ENCODE peak calls at places on chromosomes 5 and 9, in seven cellular contexts. One of them, this sample, is unnamed.

GRCh38 chr5:24368121-24368520 is 276.7 kb downstream of the CDH10 start:
- DNase-seq in GM23248: no peak
- DNase-seq in Ammon's horn: no peak
- DNase-seq in MCF 10A: no peak
- DNase-seq in nephron progenitor cell: no peak
- DNase-seq in activated T-helper 1 cell treated with Interleukin-2 at 50 U/mL for 16 hours: no peak
- DNase-seq in stomach: no peak
- DNase-seq in this sample: no peak

GRCh38 chr9:99056876-99057664 is 47.8 kb upstream of the TGFBR1 start:
- DNase-seq in Ammon's horn: no peak
- DNase-seq in stomach: no peak
- DNase-seq in activated T-helper 1 cell treated with Interleukin-2 at 50 U/mL for 16 hours: no peak
- DNase-seq in MCF 10A: peak; percentile 35
- DNase-seq in nephron progenitor cell: no peak
- DNase-seq in GM23248: peak; percentile 94
- DNase-seq in this sample: no peak

GRCh38 chr5:76813982-76814562 is 4.8 kb upstream of the F2RL1 start:
- DNase-seq in stomach: no peak
- DNase-seq in activated T-helper 1 cell treated with Interleukin-2 at 50 U/mL for 16 hours: no peak
- DNase-seq in GM23248: peak; percentile 94
- DNase-seq in Ammon's horn: no peak
- DNase-seq in MCF 10A: peak; percentile 69
- DNase-seq in nephron progenitor cell: no peak
- DNase-seq in this sample: no peak

GRCh38 chr5:38375423-38375822 is 117.1 kb downstream of the EGFLAM start:
- DNase-seq in activated T-helper 1 cell treated with Interleukin-2 at 50 U/mL for 16 hours: no peak
- DNase-seq in GM23248: no peak
- DNase-seq in stomach: no peak
- DNase-seq in MCF 10A: no peak
- DNase-seq in nephron progenitor cell: no peak
- DNase-seq in Ammon's horn: no peak
- DNase-seq in this sample: no peak

GRCh38 chr9:88319936-88320747 is 68.1 kb upstream of the SPIN1 start:
- DNase-seq in activated T-helper 1 cell treated with Interleukin-2 at 50 U/mL for 16 hours: no peak
- DNase-seq in MCF 10A: no peak
- DNase-seq in Ammon's horn: no peak
- DNase-seq in nephron progenitor cell: no peak
- DNase-seq in GM23248: peak; percentile 17
- DNase-seq in stomach: no peak
- DNase-seq in this sample: no peak

GRCh38 chr5:157447246-157447645 is 12.8 kb upstream of the NIPAL4 start:
- DNase-seq in nephron progenitor cell: no peak
- DNase-seq in Ammon's horn: no peak
- DNase-seq in stomach: peak; percentile 76
- DNase-seq in MCF 10A: no peak
- DNase-seq in GM23248: no peak
- DNase-seq in activated T-helper 1 cell treated with Interleukin-2 at 50 U/mL for 16 hours: no peak
- DNase-seq in this sample: no peak

GRCh38 chr5:77642915-77643653 is 4.6 kb upstream of the OTP start:
- DNase-seq in Ammon's horn: no peak
- DNase-seq in MCF 10A: no peak
- DNase-seq in stomach: no peak
- DNase-seq in GM23248: no peak
- DNase-seq in nephron progenitor cell: peak; percentile 23
- DNase-seq in activated T-helper 1 cell treated with Interleukin-2 at 50 U/mL for 16 hours: no peak
- DNase-seq in this sample: no peak

GRCh38 chr5:57816108-57816507 is 333.5 kb upstream of the ACTBL2 start:
- DNase-seq in nephron progenitor cell: no peak
- DNase-seq in Ammon's horn: no peak
- DNase-seq in activated T-helper 1 cell treated with Interleukin-2 at 50 U/mL for 16 hours: no peak
- DNase-seq in stomach: no peak
- DNase-seq in GM23248: peak; percentile 95
- DNase-seq in MCF 10A: peak; percentile 91
- DNase-seq in this sample: no peak

GRCh38 chr5:158976035-158976434 is 123.7 kb downstream of the EBF1 start:
- DNase-seq in GM23248: peak; percentile 86
- DNase-seq in Ammon's horn: no peak
- DNase-seq in MCF 10A: peak; percentile 83
- DNase-seq in activated T-helper 1 cell treated with Interleukin-2 at 50 U/mL for 16 hours: no peak
- DNase-seq in stomach: no peak
- DNase-seq in nephron progenitor cell: no peak
- DNase-seq in this sample: no peak

GRCh38 chr9:130058887-130059286 is 5.2 kb downstream of the GPR107 start:
- DNase-seq in stomach: no peak
- DNase-seq in activated T-helper 1 cell treated with Interleukin-2 at 50 U/mL for 16 hours: no peak
- DNase-seq in Ammon's horn: no peak
- DNase-seq in GM23248: no peak
- DNase-seq in nephron progenitor cell: no peak
- DNase-seq in MCF 10A: no peak
- DNase-seq in this sample: no peak

GRCh38 chr5:126383755-126384154 is 39.5 kb upstream of the GRAMD2B start:
- DNase-seq in MCF 10A: no peak
- DNase-seq in Ammon's horn: no peak
- DNase-seq in activated T-helper 1 cell treated with Interleukin-2 at 50 U/mL for 16 hours: no peak
- DNase-seq in stomach: no peak
- DNase-seq in nephron progenitor cell: no peak
- DNase-seq in GM23248: peak; percentile 61
- DNase-seq in this sample: no peak

GRCh38 chr9:32741706-32742105 is 41.6 kb upstream of the TMEM215 start:
- DNase-seq in stomach: no peak
- DNase-seq in MCF 10A: peak; percentile 90
- DNase-seq in activated T-helper 1 cell treated with Interleukin-2 at 50 U/mL for 16 hours: no peak
- DNase-seq in nephron progenitor cell: no peak
- DNase-seq in Ammon's horn: no peak
- DNase-seq in GM23248: no peak
- DNase-seq in this sample: no peak

GRCh38 chr5:14912206-14912605 is 40.6 kb upstream of the ANKH start:
- DNase-seq in nephron progenitor cell: no peak
- DNase-seq in GM23248: no peak
- DNase-seq in Ammon's horn: no peak
- DNase-seq in stomach: no peak
- DNase-seq in MCF 10A: no peak
- DNase-seq in activated T-helper 1 cell treated with Interleukin-2 at 50 U/mL for 16 hours: no peak
- DNase-seq in this sample: no peak

GRCh38 chr5:51731641-51732040 is 348.4 kb downstream of the ISL1 start:
- DNase-seq in nephron progenitor cell: no peak
- DNase-seq in GM23248: no peak
- DNase-seq in Ammon's horn: peak; percentile 2
- DNase-seq in activated T-helper 1 cell treated with Interleukin-2 at 50 U/mL for 16 hours: no peak
- DNase-seq in stomach: no peak
- DNase-seq in MCF 10A: peak; percentile 2
- DNase-seq in this sample: no peak

GRCh38 chr5:168020522-168021294 is 270.7 kb upstream of the WWC1 start:
- DNase-seq in Ammon's horn: no peak
- DNase-seq in activated T-helper 1 cell treated with Interleukin-2 at 50 U/mL for 16 hours: no peak
- DNase-seq in MCF 10A: peak; percentile 31
- DNase-seq in stomach: no peak
- DNase-seq in GM23248: peak; percentile 40
- DNase-seq in nephron progenitor cell: no peak
- DNase-seq in this sample: no peak

GRCh38 chr9:114504341-114505186 is 709 bp downstream of the WHRN start:
- DNase-seq in nephron progenitor cell: peak; percentile 70
- DNase-seq in stomach: peak; percentile 44
- DNase-seq in Ammon's horn: peak; percentile 61
- DNase-seq in activated T-helper 1 cell treated with Interleukin-2 at 50 U/mL for 16 hours: peak; percentile 8
- DNase-seq in GM23248: peak; percentile 76
- DNase-seq in MCF 10A: no peak
- DNase-seq in this sample: no peak

GRCh38 chr5:1913578-1913977 is 30.9 kb upstream of the IRX4 start:
- DNase-seq in MCF 10A: no peak
- DNase-seq in nephron progenitor cell: no peak
- DNase-seq in Ammon's horn: no peak
- DNase-seq in stomach: no peak
- DNase-seq in activated T-helper 1 cell treated with Interleukin-2 at 50 U/mL for 16 hours: no peak
- DNase-seq in GM23248: no peak
- DNase-seq in this sample: no peak

GRCh38 chr9:94922098-94922607 is 195.7 kb downstream of the AOPEP start:
- DNase-seq in MCF 10A: peak; percentile 82
- DNase-seq in stomach: no peak
- DNase-seq in GM23248: peak; percentile 95
- DNase-seq in activated T-helper 1 cell treated with Interleukin-2 at 50 U/mL for 16 hours: no peak
- DNase-seq in Ammon's horn: peak; percentile 49
- DNase-seq in nephron progenitor cell: no peak
- DNase-seq in this sample: no peak

GRCh38 chr5:139745121-139745799 is 50.3 kb upstream of the PSD2 start:
- DNase-seq in nephron progenitor cell: no peak
- DNase-seq in stomach: no peak
- DNase-seq in MCF 10A: peak; percentile 84
- DNase-seq in activated T-helper 1 cell treated with Interleukin-2 at 50 U/mL for 16 hours: no peak
- DNase-seq in Ammon's horn: no peak
- DNase-seq in GM23248: peak; percentile 96
- DNase-seq in this sample: no peak

GRCh38 chr9:121757286-121757595 is 105.8 kb downstream of the DAB2IP start:
- DNase-seq in stomach: no peak
- DNase-seq in activated T-helper 1 cell treated with Interleukin-2 at 50 U/mL for 16 hours: no peak
- DNase-seq in Ammon's horn: no peak
- DNase-seq in GM23248: no peak
- DNase-seq in nephron progenitor cell: no peak
- DNase-seq in MCF 10A: no peak
- DNase-seq in this sample: no peak

GRCh38 chr5:133853972-133854371 is 114.5 kb downstream of the C5orf15 start:
- DNase-seq in stomach: peak; percentile 19
- DNase-seq in MCF 10A: no peak
- DNase-seq in Ammon's horn: no peak
- DNase-seq in GM23248: no peak
- DNase-seq in nephron progenitor cell: no peak
- DNase-seq in activated T-helper 1 cell treated with Interleukin-2 at 50 U/mL for 16 hours: no peak
- DNase-seq in this sample: no peak

GRCh38 chr5:172007795-172008465 is 1.5 kb upstream of the FBXW11 start:
- DNase-seq in stomach: no peak
- DNase-seq in MCF 10A: peak; percentile 54
- DNase-seq in GM23248: peak; percentile 70
- DNase-seq in Ammon's horn: no peak
- DNase-seq in activated T-helper 1 cell treated with Interleukin-2 at 50 U/mL for 16 hours: no peak
- DNase-seq in nephron progenitor cell: no peak
- DNase-seq in this sample: no peak

GRCh38 chr5:175609504-175609903 is 48.4 kb upstream of the HRH2 start:
- DNase-seq in Ammon's horn: peak; percentile 10
- DNase-seq in MCF 10A: no peak
- DNase-seq in GM23248: no peak
- DNase-seq in activated T-helper 1 cell treated with Interleukin-2 at 50 U/mL for 16 hours: no peak
- DNase-seq in nephron progenitor cell: no peak
- DNase-seq in stomach: no peak
- DNase-seq in this sample: no peak

GRCh38 chr9:124196814-124197176 is 61.0 kb upstream of the NEK6 start:
- DNase-seq in stomach: peak; percentile 8
- DNase-seq in GM23248: no peak
- DNase-seq in MCF 10A: no peak
- DNase-seq in nephron progenitor cell: no peak
- DNase-seq in Ammon's horn: no peak
- DNase-seq in activated T-helper 1 cell treated with Interleukin-2 at 50 U/mL for 16 hours: no peak
- DNase-seq in this sample: no peak

GRCh38 chr5:6468104-6468503 is 19.4 kb downstream of the UBE2QL1 start:
- DNase-seq in stomach: no peak
- DNase-seq in activated T-helper 1 cell treated with Interleukin-2 at 50 U/mL for 16 hours: no peak
- DNase-seq in nephron progenitor cell: peak; percentile 61
- DNase-seq in Ammon's horn: no peak
- DNase-seq in MCF 10A: no peak
- DNase-seq in GM23248: no peak
- DNase-seq in this sample: no peak

GRCh38 chr5:153618857-153619256 is 128.4 kb downstream of the GRIA1 start:
- DNase-seq in GM23248: peak; percentile 45
- DNase-seq in stomach: no peak
- DNase-seq in activated T-helper 1 cell treated with Interleukin-2 at 50 U/mL for 16 hours: no peak
- DNase-seq in Ammon's horn: no peak
- DNase-seq in nephron progenitor cell: no peak
- DNase-seq in MCF 10A: no peak
- DNase-seq in this sample: no peak

GRCh38 chr5:56951131-56951945 is 585 bp downstream of the MIER3 start:
- DNase-seq in activated T-helper 1 cell treated with Interleukin-2 at 50 U/mL for 16 hours: peak; percentile 1
- DNase-seq in MCF 10A: peak; percentile 8
- DNase-seq in nephron progenitor cell: peak; percentile 79
- DNase-seq in Ammon's horn: peak; percentile 20
- DNase-seq in stomach: no peak
- DNase-seq in GM23248: peak; percentile 55
- DNase-seq in this sample: no peak

GRCh38 chr5:57779383-57780223 is 297.0 kb upstream of the ACTBL2 start:
- DNase-seq in GM23248: peak; percentile 82
- DNase-seq in activated T-helper 1 cell treated with Interleukin-2 at 50 U/mL for 16 hours: no peak
- DNase-seq in stomach: no peak
- DNase-seq in Ammon's horn: peak; percentile 78
- DNase-seq in nephron progenitor cell: peak; percentile 47
- DNase-seq in MCF 10A: peak; percentile 78
- DNase-seq in this sample: no peak

GRCh38 chr5:168651654-168652053 is 72.5 kb upstream of the PANK3 start:
- DNase-seq in nephron progenitor cell: no peak
- DNase-seq in stomach: no peak
- DNase-seq in MCF 10A: peak; percentile 96
- DNase-seq in Ammon's horn: peak; percentile 14
- DNase-seq in GM23248: peak; percentile 84
- DNase-seq in activated T-helper 1 cell treated with Interleukin-2 at 50 U/mL for 16 hours: no peak
- DNase-seq in this sample: no peak

GRCh38 chr9:94623253-94623652 is 16.1 kb downstream of the FBP1 start:
- DNase-seq in GM23248: peak; percentile 17
- DNase-seq in activated T-helper 1 cell treated with Interleukin-2 at 50 U/mL for 16 hours: no peak
- DNase-seq in Ammon's horn: no peak
- DNase-seq in stomach: peak; percentile 70
- DNase-seq in nephron progenitor cell: peak; percentile 58
- DNase-seq in MCF 10A: peak; percentile 31
- DNase-seq in this sample: no peak

GRCh38 chr9:89408628-89409101 is 89.2 kb downstream of the SEMA4D start:
- DNase-seq in activated T-helper 1 cell treated with Interleukin-2 at 50 U/mL for 16 hours: peak; percentile 64
- DNase-seq in Ammon's horn: peak; percentile 65
- DNase-seq in GM23248: no peak
- DNase-seq in stomach: no peak
- DNase-seq in MCF 10A: no peak
- DNase-seq in nephron progenitor cell: no peak
- DNase-seq in this sample: no peak

GRCh38 chr5:158695595-158696330 is 404.0 kb downstream of the EBF1 start:
- DNase-seq in GM23248: peak; percentile 92
- DNase-seq in activated T-helper 1 cell treated with Interleukin-2 at 50 U/mL for 16 hours: peak; percentile 41
- DNase-seq in nephron progenitor cell: peak; percentile 84
- DNase-seq in stomach: peak; percentile 79
- DNase-seq in MCF 10A: peak; percentile 72
- DNase-seq in Ammon's horn: peak; percentile 84
- DNase-seq in this sample: peak; percentile 56

GRCh38 chr9:129803679-129804065 is 688 bp downstream of the TOR1B start:
- DNase-seq in activated T-helper 1 cell treated with Interleukin-2 at 50 U/mL for 16 hours: no peak
- DNase-seq in GM23248: peak; percentile 33
- DNase-seq in stomach: no peak
- DNase-seq in nephron progenitor cell: no peak
- DNase-seq in Ammon's horn: no peak
- DNase-seq in MCF 10A: peak; percentile 8
- DNase-seq in this sample: no peak